ENCODE peak calls at places on chromosomes 11 and 22, in ten cellular contexts. Q is BJ, X is cardiac muscle cell, B is left cardiac atrium, I is NCI-H774, L is DMS 273 treated with DMSO at 0.1 percent for 48 hours, S is anterior cingulate cortex, M is heart left ventricle, J is BE2C, O is H9. H is an unnamed sample.
A peak's percentile ranks its signal among the peaks of the same experiment; 100 is the strongest.

GRCh38 chr11:131099746-131100145 is 183.5 kb upstream of the SNX19 start:
- DNase-seq in Q (no peak), X (peak; percentile 1), B (no peak), I (no peak), L (no peak), S (no peak), M (no peak), J (no peak), O (no peak), H (no peak)

GRCh38 chr11:72483412-72484186 is 49.3 kb upstream of the CLPB start:
- DNase-seq in Q (no peak), X (peak; percentile 81), B (no peak), I (no peak), L (no peak), S (no peak), M (no peak), J (no peak), O (no peak), H (no peak)

GRCh38 chr11:31968774-31969433 is 122.0 kb upstream of the RCN1 start:
- DNase-seq in Q (no peak), X (peak; percentile 86), B (peak; percentile 34), I (no peak), L (peak; percentile 53), S (no peak), M (peak; percentile 39), J (peak; percentile 65), O (no peak), H (no peak)

GRCh38 chr11:67409261-67409666 is 5.4 kb downstream of the TBC1D10C start:
- DNase-seq in Q (no peak), X (no peak), B (no peak), I (no peak), L (no peak), S (no peak), M (no peak), J (no peak), O (no peak), H (no peak)

GRCh38 chr11:2089536-2090165 is 49.5 kb downstream of the IGF2 start:
- DNase-seq in Q (no peak), X (peak; percentile 28), B (no peak), I (peak; percentile 9), L (peak; percentile 0), S (no peak), M (peak; percentile 11), J (peak; percentile 62), O (peak; percentile 81), H (peak; percentile 61)

GRCh38 chr11:77411717-77412441 is 62.0 kb downstream of the PAK1 start:
- DNase-seq in Q (peak; percentile 46), X (peak; percentile 91), B (peak; percentile 85), I (no peak), L (peak; percentile 21), S (peak; percentile 54), M (peak; percentile 87), J (peak; percentile 66), O (peak; percentile 90), H (peak; percentile 63)

GRCh38 chr11:114042234-114042633 is 17.3 kb upstream of the ZBTB16 start:
- DNase-seq in Q (no peak), X (no peak), B (no peak), I (no peak), L (no peak), S (no peak), M (no peak), J (no peak), O (no peak), H (no peak)

GRCh38 chr11:35260342-35260985 is 121.5 kb downstream of the CD44 start:
- DNase-seq in Q (peak; percentile 83), X (peak; percentile 69), B (no peak), I (no peak), L (no peak), S (no peak), M (no peak), J (no peak), O (no peak), H (no peak)

GRCh38 chr11:1567052-1567720 is 4.9 kb downstream of the DUSP8 start:
- DNase-seq in Q (no peak), X (no peak), B (no peak), I (no peak), L (no peak), S (no peak), M (peak; percentile 26), J (no peak), O (peak; percentile 24), H (no peak)

GRCh38 chr22:50012201-50013181 is at the start of gene IL17REL:
- DNase-seq in Q (no peak), X (peak; percentile 22), B (no peak), I (no peak), L (no peak), S (no peak), M (no peak), J (peak; percentile 17), O (peak; percentile 34), H (no peak)

GRCh38 chr11:127651888-127652221 is 651.3 kb upstream of the KIRREL3 start:
- DNase-seq in Q (no peak), X (no peak), B (no peak), I (no peak), L (no peak), S (no peak), M (no peak), J (no peak), O (no peak), H (no peak)

GRCh38 chr11:92870241-92870826 is 99.1 kb upstream of the MTNR1B start:
- DNase-seq in Q (no peak), X (no peak), B (no peak), I (no peak), L (no peak), S (no peak), M (no peak), J (no peak), O (no peak), H (no peak)

GRCh38 chr22:44969817-44970216 is 40.0 kb downstream of the PHF21B start:
- DNase-seq in Q (no peak), X (no peak), B (no peak), I (no peak), L (no peak), S (no peak), M (no peak), J (no peak), O (no peak), H (no peak)

GRCh38 chr11:68810164-68810563 is 31.6 kb downstream of the CPT1A start:
- DNase-seq in Q (no peak), X (no peak), B (peak; percentile 73), I (no peak), L (no peak), S (no peak), M (peak; percentile 92), J (peak; percentile 86), O (no peak), H (no peak)

GRCh38 chr11:44973634-44974401 is 23.1 kb upstream of the TP53I11 start:
- DNase-seq in Q (no peak), X (no peak), B (no peak), I (no peak), L (no peak), S (no peak), M (no peak), J (no peak), O (no peak), H (no peak)

GRCh38 chr11:124760205-124760652 is 1.9 kb downstream of the ESAM start:
- DNase-seq in Q (no peak), X (no peak), B (peak; percentile 51), I (no peak), L (no peak), S (no peak), M (peak; percentile 68), J (no peak), O (peak; percentile 36), H (no peak)

GRCh38 chr11:114168086-114168448 is 108.6 kb downstream of the ZBTB16 start:
- DNase-seq in Q (no peak), X (no peak), B (no peak), I (no peak), L (no peak), S (no peak), M (no peak), J (no peak), O (no peak), H (no peak)

GRCh38 chr11:294795-295194 is 4.5 kb downstream of the IFITM5 start:
- DNase-seq in Q (no peak), X (no peak), B (peak; percentile 19), I (no peak), L (no peak), S (no peak), M (peak; percentile 25), J (no peak), O (no peak), H (no peak)

GRCh38 chr11:64894070-64894811 is 15.8 kb upstream of the EHD1 start:
- DNase-seq in Q (no peak), X (peak; percentile 76), B (peak; percentile 92), I (peak; percentile 45), L (no peak), S (peak; percentile 12), M (peak; percentile 93), J (peak; percentile 89), O (peak; percentile 89), H (peak; percentile 95)

GRCh38 chr22:20124083-20124787 is 7.2 kb upstream of the TRMT2A start:
- DNase-seq in Q (no peak), X (no peak), B (no peak), I (no peak), L (no peak), S (no peak), M (no peak), J (no peak), O (no peak), H (no peak)

GRCh38 chr11:125344846-125345705 is 151.0 kb downstream of the FEZ1 start:
- DNase-seq in Q (no peak), X (no peak), B (no peak), I (no peak), L (no peak), S (no peak), M (no peak), J (no peak), O (no peak), H (no peak)

GRCh38 chr22:24339452-24339747 is 68.8 kb downstream of the SPECC1L start:
- DNase-seq in Q (no peak), X (no peak), B (no peak), I (no peak), L (no peak), S (no peak), M (no peak), J (no peak), O (no peak), H (no peak)

GRCh38 chr11:134751825-134752224 is 339.8 kb upstream of the B3GAT1 start:
- DNase-seq in Q (no peak), X (no peak), B (no peak), I (no peak), L (no peak), S (no peak), M (no peak), J (no peak), O (no peak), H (no peak)

GRCh38 chr11:15864021-15864805 is 492.1 kb downstream of the SOX6 start:
- DNase-seq in Q (no peak), X (no peak), B (no peak), I (no peak), L (no peak), S (no peak), M (no peak), J (no peak), O (no peak), H (no peak)

H was measured in stimulated activated effector memory CD8-positive, alpha-beta T cell treated with anti-CD3 and anti-CD28 coated beads, Interleukin-12 subunit alpha, Interleukin-12 subunit beta, amount 100 ng/mL, for 72 hours.